ENCODE peak calls at places on chromosome 20, in seven cellular contexts. H, C, P, O, D, R and N are unnamed samples.
A peak's percentile ranks its signal among the peaks of the same experiment; 100 is the strongest.

GRCh38 chr20:16027710-16028109 is 545.5 kb downstream of the KIF16B start:
- DNase-seq in H (no peak), C (no peak), P (no peak), O (no peak), D (no peak), R (no peak), N (no peak)

GRCh38 chr20:64106981-64107735 is at the start of gene NPBWR2:
- DNase-seq in H (no peak), C (peak; percentile 31), P (no peak), O (no peak), D (no peak), R (no peak), N (no peak)

GRCh38 chr20:40612247-40612646 is 76.8 kb downstream of the MAFB start:
- DNase-seq in H (no peak), C (no peak), P (no peak), O (no peak), D (no peak), R (no peak), N (no peak)

GRCh38 chr20:58340151-58340550 is 30.6 kb downstream of the RAB22A start:
- DNase-seq in H (no peak), C (no peak), P (no peak), O (no peak), D (no peak), R (no peak), N (no peak)

GRCh38 chr20:40422665-40423064 is 266.4 kb downstream of the MAFB start:
- DNase-seq in H (no peak), C (no peak), P (no peak), O (no peak), D (no peak), R (no peak), N (no peak)

GRCh38 chr20:38806855-38807655 is 1.6 kb downstream of the PPP1R16B start:
- DNase-seq in H (no peak), C (no peak), P (no peak), O (no peak), D (no peak), R (no peak), N (no peak)

GRCh38 chr20:53959849-53960585 is 110.4 kb downstream of the BCAS1 start:
- DNase-seq in H (no peak), C (no peak), P (no peak), O (peak; percentile 59), D (no peak), R (no peak), N (peak; percentile 48)

GRCh38 chr20:18609741-18610140 is 21.9 kb downstream of the DTD1 start:
- DNase-seq in H (no peak), C (no peak), P (no peak), O (no peak), D (no peak), R (no peak), N (no peak)

GRCh38 chr20:36481380-36482043 is 59.8 kb upstream of the MYL9 start:
- DNase-seq in H (no peak), C (no peak), P (no peak), O (no peak), D (no peak), R (no peak), N (no peak)

GRCh38 chr20:13331536-13331935 is 110.5 kb downstream of the ISM1 start:
- DNase-seq in H (no peak), C (no peak), P (no peak), O (no peak), D (no peak), R (no peak), N (peak; percentile 52)

GRCh38 chr20:49579874-49580817 is 12.2 kb upstream of the PTGIS start:
- DNase-seq in H (peak; percentile 85), C (no peak), P (no peak), O (peak; percentile 19), D (no peak), R (no peak), N (peak; percentile 90)

GRCh38 chr20:44467289-44467883 is 8.3 kb upstream of the TTPAL start:
- DNase-seq in H (no peak), C (peak; percentile 93), P (no peak), O (peak; percentile 76), D (no peak), R (peak; percentile 75), N (peak; percentile 80)

GRCh38 chr20:38229376-38230252 is 30.9 kb downstream of the KIAA1755 start:
- DNase-seq in H (no peak), C (no peak), P (no peak), O (no peak), D (no peak), R (no peak), N (peak; percentile 52)

GRCh38 chr20:1906361-1907051 is 11.3 kb downstream of the SIRPA start:
- DNase-seq in H (no peak), C (no peak), P (no peak), O (no peak), D (no peak), R (no peak), N (no peak)

GRCh38 chr20:48490976-48491657 is 336.7 kb downstream of the PREX1 start:
- DNase-seq in H (no peak), C (no peak), P (no peak), O (no peak), D (no peak), R (no peak), N (no peak)

GRCh38 chr20:2006452-2007381 is 12.9 kb upstream of the PDYN start:
- DNase-seq in H (peak; percentile 30), C (no peak), P (no peak), O (no peak), D (peak; percentile 3), R (no peak), N (peak; percentile 56)

GRCh38 chr20:57388953-57389694 is 2.1 kb upstream of the RBM38 start:
- DNase-seq in H (peak; percentile 15), C (peak; percentile 89), P (peak; percentile 54), O (peak; percentile 80), D (peak; percentile 53), R (peak; percentile 68), N (peak; percentile 79)

GRCh38 chr20:1947535-1947846 is 46.4 kb downstream of the PDYN start:
- DNase-seq in H (no peak), C (no peak), P (no peak), O (no peak), D (no peak), R (no peak), N (no peak)

GRCh38 chr20:219290-220115 is 7.6 kb upstream of the DEFB129 start:
- DNase-seq in H (peak; percentile 7), C (no peak), P (no peak), O (no peak), D (no peak), R (no peak), N (peak; percentile 28)

GRCh38 chr20:48619126-48620101 is 208.4 kb downstream of the PREX1 start:
- DNase-seq in H (no peak), C (no peak), P (no peak), O (no peak), D (no peak), R (no peak), N (no peak)

GRCh38 chr20:22472386-22472785 is 112.0 kb downstream of the FOXA2 start:
- DNase-seq in H (no peak), C (no peak), P (no peak), O (no peak), D (no peak), R (no peak), N (no peak)
- TF ChIP-seq CTCF in H (no peak), C (no peak), P (no peak), O (no peak), D (no peak), R (no peak), N (no peak)

DNA sequence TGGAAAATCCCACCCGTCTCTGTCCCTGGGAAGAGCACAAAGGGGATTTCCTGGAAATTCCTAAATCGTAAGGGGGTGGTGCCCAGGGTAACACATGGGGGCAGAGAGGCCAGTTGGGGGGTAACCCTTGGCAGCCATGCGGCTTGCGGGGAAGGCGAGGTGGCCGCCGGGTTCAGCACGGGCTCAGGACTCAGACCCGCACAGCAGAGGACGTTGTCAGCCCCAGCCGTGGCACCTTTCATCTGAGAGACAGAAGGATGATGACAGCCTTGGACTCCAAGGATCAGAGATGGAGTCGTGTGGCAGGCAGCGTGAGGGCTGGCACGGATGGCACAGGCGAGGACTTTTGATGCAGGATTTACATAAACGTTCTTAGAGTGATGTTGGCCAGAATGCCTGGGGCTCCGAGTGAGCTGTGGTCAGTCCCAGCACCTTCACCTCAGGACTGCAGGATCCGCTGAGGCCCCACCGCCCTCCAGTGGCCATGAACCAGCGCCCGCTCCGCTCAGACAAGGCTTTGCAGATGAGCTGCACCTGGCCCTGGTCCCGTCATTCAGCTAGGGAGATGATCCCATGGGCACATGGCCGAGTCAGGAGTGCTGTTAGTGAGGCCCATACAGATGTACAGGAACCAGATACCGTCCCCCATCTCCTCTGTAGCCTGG is 190.3 kb downstream of the TAF4 start:
- DNase-seq in H (no peak), C (no peak), P (no peak), O (no peak), D (no peak), R (no peak), N (no peak)
- TF ChIP-seq CTCF in H (no peak), C (no peak), P (peak; percentile 16), O (no peak), D (no peak), R (no peak), N (no peak)

DNA sequence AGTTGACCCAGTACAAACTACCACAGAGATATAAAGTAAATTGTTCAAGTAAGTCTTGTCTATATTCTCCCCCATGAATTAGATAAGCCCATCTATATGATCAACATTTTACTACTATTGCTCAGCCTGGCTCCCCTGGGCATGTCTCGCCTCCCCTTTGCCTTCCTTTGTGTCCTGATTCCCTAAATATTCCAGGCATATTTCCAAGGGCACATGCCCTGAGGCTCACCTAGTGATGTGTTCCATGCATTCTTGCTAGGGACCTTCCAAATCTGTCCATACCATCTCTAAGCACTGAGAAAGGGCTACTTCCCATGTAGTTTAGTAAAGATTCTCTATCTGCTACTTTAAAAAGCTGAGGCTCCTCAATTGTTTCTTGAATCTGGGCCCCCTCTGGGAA is 309.5 kb upstream of the PRND start:
- DNase-seq in H (no peak), C (no peak), P (no peak), O (no peak), D (no peak), R (no peak), N (no peak)
- TF ChIP-seq CTCF in H (no peak), C (no peak), P (no peak), O (no peak), D (no peak), R (no peak), N (no peak)

DNA sequence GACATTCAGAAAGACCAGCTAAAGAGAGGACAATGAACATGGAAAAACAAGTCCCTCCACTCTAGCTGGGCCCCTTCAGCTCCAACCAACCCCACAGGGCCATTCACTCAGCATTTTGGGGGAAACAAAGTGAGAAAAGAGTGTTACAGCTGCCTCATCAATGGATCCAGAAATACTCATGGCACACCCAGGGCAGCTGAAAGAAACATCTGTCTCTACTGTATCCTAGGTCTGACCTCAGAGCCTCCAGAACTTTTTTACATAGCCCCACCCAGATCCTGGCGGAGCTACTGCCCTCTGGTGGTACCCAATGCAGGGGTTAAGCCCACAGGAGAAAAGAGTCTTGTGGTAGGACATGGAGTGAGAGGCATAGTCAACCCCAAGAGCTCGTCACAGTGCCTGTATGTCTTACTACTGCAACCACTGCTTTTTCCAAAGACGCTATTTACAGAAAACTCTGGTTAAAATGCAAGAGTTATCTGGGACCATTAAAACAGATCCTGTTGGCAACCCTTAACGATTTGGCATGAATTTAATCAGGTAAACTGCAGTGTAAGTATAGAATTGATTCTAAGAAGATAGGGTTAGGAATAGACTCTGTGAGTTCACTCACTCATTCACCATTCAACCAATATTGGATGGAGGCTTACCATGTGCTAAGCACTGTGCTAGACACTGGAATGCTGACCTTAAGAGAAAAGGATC is 37.4 kb upstream of the FAM83C start:
- DNase-seq in H (peak; percentile 28), C (no peak), P (no peak), O (no peak), D (no peak), R (no peak), N (peak; percentile 60)
- TF ChIP-seq CTCF in H (peak; percentile 33), C (peak; percentile 52), P (peak; percentile 55), O (no peak), D (peak; percentile 31), R (peak; percentile 23), N (peak; percentile 67)